ENCODE peak calls at places on chromosomes 5 and 9, in ten cellular contexts. One of them, this sample, is unnamed.

GRCh38 chr9:74303945-74304344 is 193.2 kb upstream of the RORB start:
- DNase-seq in OCI-LY7: no peak
- DNase-seq in brain microvascular endothelial cell: no peak
- DNase-seq in colonic mucosa: no peak
- DNase-seq in adrenal gland: no peak
- DNase-seq in heart right ventricle: no peak
- DNase-seq in transverse colon: no peak
- DNase-seq in dorsolateral prefrontal cortex: no peak
- DNase-seq in astrocyte of the cerebellum: no peak
- DNase-seq in cardiac fibroblast: no peak
- DNase-seq in this sample: no peak

GRCh38 chr9:101566904-101567724 is 27.7 kb downstream of the PPP3R2 start:
- DNase-seq in OCI-LY7: peak; percentile 33
- DNase-seq in transverse colon: no peak
- DNase-seq in adrenal gland: peak; percentile 25
- DNase-seq in dorsolateral prefrontal cortex: no peak
- DNase-seq in cardiac fibroblast: peak; percentile 64
- DNase-seq in astrocyte of the cerebellum: peak; percentile 19
- DNase-seq in heart right ventricle: no peak
- DNase-seq in colonic mucosa: peak; percentile 26
- DNase-seq in brain microvascular endothelial cell: peak; percentile 71
- DNase-seq in this sample: peak; percentile 62

GRCh38 chr5:157271740-157272271 is 5.9 kb downstream of the CYFIP2 start:
- DNase-seq in dorsolateral prefrontal cortex: no peak
- DNase-seq in transverse colon: peak; percentile 71
- DNase-seq in adrenal gland: no peak
- DNase-seq in astrocyte of the cerebellum: no peak
- DNase-seq in brain microvascular endothelial cell: no peak
- DNase-seq in OCI-LY7: peak; percentile 98
- DNase-seq in cardiac fibroblast: no peak
- DNase-seq in heart right ventricle: no peak
- DNase-seq in colonic mucosa: no peak
- DNase-seq in this sample: no peak

GRCh38 chr5:148897842-148898241 is 71.4 kb downstream of the ADRB2 start:
- DNase-seq in dorsolateral prefrontal cortex: no peak
- DNase-seq in cardiac fibroblast: no peak
- DNase-seq in adrenal gland: no peak
- DNase-seq in brain microvascular endothelial cell: no peak
- DNase-seq in OCI-LY7: no peak
- DNase-seq in colonic mucosa: peak; percentile 29
- DNase-seq in heart right ventricle: no peak
- DNase-seq in astrocyte of the cerebellum: no peak
- DNase-seq in transverse colon: peak; percentile 34
- DNase-seq in this sample: no peak

GRCh38 chr5:173279166-173279565 is 44.2 kb upstream of the NKX2-5 start:
- DNase-seq in heart right ventricle: no peak
- DNase-seq in dorsolateral prefrontal cortex: no peak
- DNase-seq in OCI-LY7: no peak
- DNase-seq in transverse colon: no peak
- DNase-seq in adrenal gland: no peak
- DNase-seq in colonic mucosa: no peak
- DNase-seq in brain microvascular endothelial cell: no peak
- DNase-seq in cardiac fibroblast: no peak
- DNase-seq in astrocyte of the cerebellum: no peak
- DNase-seq in this sample: no peak

GRCh38 chr9:79054500-79054899 is 517.3 kb upstream of the TLE4 start:
- DNase-seq in adrenal gland: no peak
- DNase-seq in transverse colon: no peak
- DNase-seq in heart right ventricle: no peak
- DNase-seq in brain microvascular endothelial cell: no peak
- DNase-seq in astrocyte of the cerebellum: no peak
- DNase-seq in cardiac fibroblast: peak; percentile 12
- DNase-seq in OCI-LY7: no peak
- DNase-seq in colonic mucosa: no peak
- DNase-seq in dorsolateral prefrontal cortex: no peak
- DNase-seq in this sample: no peak

GRCh38 chr5:107917983-107918382 is 247.2 kb upstream of the EFNA5 start:
- DNase-seq in OCI-LY7: no peak
- DNase-seq in heart right ventricle: no peak
- DNase-seq in astrocyte of the cerebellum: no peak
- DNase-seq in cardiac fibroblast: peak; percentile 18
- DNase-seq in colonic mucosa: no peak
- DNase-seq in adrenal gland: no peak
- DNase-seq in dorsolateral prefrontal cortex: no peak
- DNase-seq in transverse colon: no peak
- DNase-seq in brain microvascular endothelial cell: no peak
- DNase-seq in this sample: peak; percentile 8

GRCh38 chr9:101387871-101388506 is 3.2 kb upstream of the BAAT start:
- DNase-seq in brain microvascular endothelial cell: peak; percentile 49
- DNase-seq in heart right ventricle: no peak
- DNase-seq in cardiac fibroblast: peak; percentile 70
- DNase-seq in colonic mucosa: peak; percentile 26
- DNase-seq in astrocyte of the cerebellum: peak; percentile 43
- DNase-seq in adrenal gland: peak; percentile 23
- DNase-seq in transverse colon: no peak
- DNase-seq in dorsolateral prefrontal cortex: no peak
- DNase-seq in OCI-LY7: peak; percentile 54
- DNase-seq in this sample: peak; percentile 74

GRCh38 chr5:175309218-175309617 is 134.8 kb downstream of the DRD1 start:
- DNase-seq in brain microvascular endothelial cell: no peak
- DNase-seq in colonic mucosa: no peak
- DNase-seq in dorsolateral prefrontal cortex: no peak
- DNase-seq in cardiac fibroblast: no peak
- DNase-seq in transverse colon: no peak
- DNase-seq in adrenal gland: peak; percentile 7
- DNase-seq in astrocyte of the cerebellum: no peak
- DNase-seq in heart right ventricle: no peak
- DNase-seq in OCI-LY7: no peak
- DNase-seq in this sample: no peak

GRCh38 chr9:76216161-76216649 is 178.0 kb downstream of the RFK start:
- DNase-seq in brain microvascular endothelial cell: peak; percentile 85
- DNase-seq in colonic mucosa: no peak
- DNase-seq in astrocyte of the cerebellum: peak; percentile 82
- DNase-seq in heart right ventricle: no peak
- DNase-seq in adrenal gland: no peak
- DNase-seq in transverse colon: no peak
- DNase-seq in cardiac fibroblast: peak; percentile 96
- DNase-seq in OCI-LY7: no peak
- DNase-seq in dorsolateral prefrontal cortex: no peak
- DNase-seq in this sample: peak; percentile 96

GRCh38 chr5:168174376-168174775 is 117.1 kb upstream of the WWC1 start:
- DNase-seq in transverse colon: no peak
- DNase-seq in adrenal gland: no peak
- DNase-seq in cardiac fibroblast: no peak
- DNase-seq in heart right ventricle: no peak
- DNase-seq in colonic mucosa: no peak
- DNase-seq in brain microvascular endothelial cell: no peak
- DNase-seq in astrocyte of the cerebellum: no peak
- DNase-seq in dorsolateral prefrontal cortex: no peak
- DNase-seq in OCI-LY7: no peak
- DNase-seq in this sample: peak; percentile 3

GRCh38 chr9:21559402-21560280 is 77.5 kb upstream of the IFNE start:
- DNase-seq in heart right ventricle: peak; percentile 9
- DNase-seq in OCI-LY7: no peak
- DNase-seq in brain microvascular endothelial cell: no peak
- DNase-seq in adrenal gland: peak; percentile 11
- DNase-seq in colonic mucosa: peak; percentile 25
- DNase-seq in transverse colon: peak; percentile 23
- DNase-seq in dorsolateral prefrontal cortex: peak; percentile 56
- DNase-seq in astrocyte of the cerebellum: peak; percentile 43
- DNase-seq in cardiac fibroblast: peak; percentile 69
- DNase-seq in this sample: peak; percentile 66

GRCh38 chr9:407255-407654 is 192.6 kb downstream of the DOCK8 start:
- DNase-seq in heart right ventricle: no peak
- DNase-seq in dorsolateral prefrontal cortex: no peak
- DNase-seq in transverse colon: no peak
- DNase-seq in brain microvascular endothelial cell: no peak
- DNase-seq in OCI-LY7: no peak
- DNase-seq in cardiac fibroblast: no peak
- DNase-seq in colonic mucosa: no peak
- DNase-seq in adrenal gland: no peak
- DNase-seq in astrocyte of the cerebellum: no peak
- DNase-seq in this sample: no peak

DNA sequence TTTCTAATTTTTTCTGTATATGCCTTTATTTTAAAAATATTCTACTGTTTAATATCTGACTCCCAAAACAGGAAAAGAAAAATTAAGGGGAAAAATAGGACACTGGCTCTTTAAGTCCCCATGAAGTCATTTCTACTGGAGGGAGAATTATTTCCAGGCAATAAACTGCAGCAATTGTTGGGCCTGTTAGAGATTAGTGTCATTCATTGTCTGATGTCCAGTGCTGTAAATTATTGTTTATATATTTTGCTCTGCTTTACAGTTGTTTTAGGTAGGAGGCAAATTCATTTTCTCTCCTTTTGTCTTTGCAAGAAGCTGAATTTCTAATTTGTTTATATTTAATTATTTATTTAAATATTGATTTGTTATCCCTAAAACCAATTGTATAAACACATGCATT is 906.0 kb upstream of the CDH10 start:
- DNase-seq in brain microvascular endothelial cell: no peak
- DNase-seq in transverse colon: no peak
- DNase-seq in cardiac fibroblast: no peak
- DNase-seq in dorsolateral prefrontal cortex: no peak
- DNase-seq in colonic mucosa: no peak
- DNase-seq in OCI-LY7: no peak
- DNase-seq in heart right ventricle: no peak
- DNase-seq in astrocyte of the cerebellum: no peak
- DNase-seq in adrenal gland: no peak
- DNase-seq in this sample: no peak
- H3K4me3 ChIP-seq in brain microvascular endothelial cell: no peak overlapping the region
- H3K4me3 ChIP-seq in transverse colon: no peak overlapping the region
- H3K4me3 ChIP-seq in cardiac fibroblast: no peak overlapping the region
- H3K4me3 ChIP-seq in dorsolateral prefrontal cortex: no peak overlapping the region
- H3K4me3 ChIP-seq in colonic mucosa: no peak overlapping the region
- H3K4me3 ChIP-seq in OCI-LY7: no peak overlapping the region
- H3K4me3 ChIP-seq in heart right ventricle: no peak overlapping the region
- H3K4me3 ChIP-seq in astrocyte of the cerebellum: no peak overlapping the region
- H3K4me3 ChIP-seq in adrenal gland: no peak overlapping the region
- H3K4me3 ChIP-seq in this sample: no peak overlapping the region

DNA sequence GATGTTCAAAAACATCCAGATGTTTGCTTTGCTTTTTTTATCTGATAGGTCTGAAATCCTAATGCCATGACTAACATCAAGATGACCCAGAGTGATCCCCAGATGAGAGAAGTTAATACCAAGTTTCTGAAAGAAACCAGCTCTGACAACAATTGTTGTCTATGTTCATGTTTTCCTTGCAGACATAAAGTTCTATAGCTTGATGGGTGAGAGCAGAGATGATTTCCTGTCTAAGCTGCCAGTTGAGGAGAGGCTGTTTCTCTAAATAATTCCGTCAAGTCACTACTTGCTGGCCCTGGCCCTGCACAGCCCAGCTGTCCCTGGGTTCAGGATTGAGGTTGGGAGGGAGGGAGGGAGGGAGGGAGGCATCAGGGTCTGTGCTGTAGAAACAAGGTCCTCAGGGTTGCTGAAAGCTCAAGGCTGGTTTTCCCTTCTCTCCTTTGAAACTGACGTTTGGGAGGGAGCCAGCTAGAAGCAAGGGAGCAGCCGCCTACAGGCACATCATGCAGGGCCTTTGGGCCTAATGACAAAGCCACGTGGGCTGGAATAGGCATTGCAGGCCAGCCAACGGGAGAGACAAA is 3.9 kb downstream of the SPARC start:
- DNase-seq in cardiac fibroblast: peak; percentile 59
- DNase-seq in dorsolateral prefrontal cortex: no peak
- DNase-seq in astrocyte of the cerebellum: no peak
- DNase-seq in brain microvascular endothelial cell: no peak
- DNase-seq in OCI-LY7: no peak
- DNase-seq in heart right ventricle: peak; percentile 31
- DNase-seq in adrenal gland: peak; percentile 77
- DNase-seq in transverse colon: no peak
- DNase-seq in colonic mucosa: no peak
- DNase-seq in this sample: peak; percentile 70
- TF ChIP-seq CTCF in cardiac fibroblast: peak; percentile 6
- TF ChIP-seq CTCF in dorsolateral prefrontal cortex: no peak
- TF ChIP-seq CTCF in astrocyte of the cerebellum: no peak
- TF ChIP-seq CTCF in brain microvascular endothelial cell: peak; percentile 29
- TF ChIP-seq CTCF in OCI-LY7: no peak
- TF ChIP-seq CTCF in heart right ventricle: no peak
- TF ChIP-seq CTCF in adrenal gland: peak; percentile 9
- TF ChIP-seq CTCF in transverse colon: no peak
- TF ChIP-seq CTCF in colonic mucosa: no peak
- TF ChIP-seq CTCF in this sample: no peak

DNA sequence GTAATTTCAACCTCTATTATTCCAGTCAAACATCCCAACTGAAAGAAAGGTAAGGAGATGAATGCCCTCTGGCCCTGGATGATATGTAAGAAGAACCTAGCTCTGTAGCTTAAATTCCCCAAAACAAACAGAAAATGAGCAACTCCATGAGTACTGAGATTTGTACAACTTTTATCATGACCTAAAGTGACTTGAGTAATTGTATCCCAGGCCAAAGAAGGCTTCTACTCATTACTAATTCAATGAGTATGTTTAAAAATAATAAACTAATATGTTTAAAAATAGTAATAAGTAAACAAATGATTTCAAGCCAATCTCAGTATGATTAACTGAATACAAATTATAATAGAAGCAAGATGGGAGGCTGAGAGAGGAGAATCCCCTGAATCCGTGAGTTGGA is 414.0 kb upstream of the ACTBL2 start:
- DNase-seq in dorsolateral prefrontal cortex: no peak
- DNase-seq in OCI-LY7: no peak
- DNase-seq in cardiac fibroblast: peak; percentile 21
- DNase-seq in colonic mucosa: no peak
- DNase-seq in astrocyte of the cerebellum: no peak
- DNase-seq in heart right ventricle: no peak
- DNase-seq in transverse colon: no peak
- DNase-seq in adrenal gland: no peak
- DNase-seq in brain microvascular endothelial cell: no peak
- DNase-seq in this sample: peak; percentile 14
- H3K4me3 ChIP-seq in dorsolateral prefrontal cortex: no peak overlapping the region
- H3K4me3 ChIP-seq in OCI-LY7: no peak overlapping the region
- H3K4me3 ChIP-seq in cardiac fibroblast: no peak overlapping the region
- H3K4me3 ChIP-seq in colonic mucosa: no peak overlapping the region
- H3K4me3 ChIP-seq in astrocyte of the cerebellum: no peak overlapping the region
- H3K4me3 ChIP-seq in heart right ventricle: no peak overlapping the region
- H3K4me3 ChIP-seq in transverse colon: no peak overlapping the region
- H3K4me3 ChIP-seq in adrenal gland: no peak overlapping the region
- H3K4me3 ChIP-seq in brain microvascular endothelial cell: no peak overlapping the region
- H3K4me3 ChIP-seq in this sample: no peak overlapping the region

DNA sequence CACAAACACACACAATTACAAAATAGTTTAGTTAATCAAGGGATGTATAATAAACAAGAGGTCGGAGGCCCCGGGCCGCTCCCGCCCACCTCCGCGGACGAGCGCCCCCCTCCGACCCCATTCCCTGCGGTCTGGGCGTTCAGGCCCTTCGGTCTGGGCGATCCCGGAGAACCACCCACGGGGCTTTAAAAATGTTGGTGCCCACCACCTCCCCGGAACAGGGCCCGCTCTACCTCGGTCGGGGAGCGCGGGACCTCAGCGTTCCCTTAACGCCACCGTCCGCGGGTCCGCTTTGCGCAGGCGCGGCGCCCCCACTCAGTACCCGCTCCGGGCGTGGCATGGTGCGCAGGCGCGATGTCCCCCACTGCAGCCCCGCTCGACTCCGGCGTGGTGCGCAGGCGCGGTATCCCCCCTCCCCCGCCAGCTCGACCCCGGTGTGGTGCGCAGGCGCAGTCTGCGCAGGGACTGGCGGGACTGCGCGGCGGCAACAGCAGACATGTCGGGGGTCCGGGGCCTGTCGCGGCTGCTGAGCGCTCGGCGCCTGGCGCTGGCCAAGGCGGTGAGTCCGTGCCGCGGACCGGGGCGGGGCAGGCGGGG is at the start of the genes CCDC127 and SDHA:
- DNase-seq in heart right ventricle: peak; percentile 99
- DNase-seq in OCI-LY7: peak; percentile 96
- DNase-seq in transverse colon: peak; percentile 98
- DNase-seq in adrenal gland: peak; percentile 98
- DNase-seq in colonic mucosa: peak; percentile 93
- DNase-seq in astrocyte of the cerebellum: peak; percentile 77
- DNase-seq in dorsolateral prefrontal cortex: peak; percentile 94
- DNase-seq in cardiac fibroblast: peak; percentile 88
- DNase-seq in brain microvascular endothelial cell: peak; percentile 84
- DNase-seq in this sample: peak; percentile 83
- TF ChIP-seq CTCF in heart right ventricle: peak; percentile 37
- TF ChIP-seq CTCF in OCI-LY7: peak; percentile 77
- TF ChIP-seq CTCF in transverse colon: no peak
- TF ChIP-seq CTCF in adrenal gland: no peak
- TF ChIP-seq CTCF in colonic mucosa: no peak
- TF ChIP-seq CTCF in astrocyte of the cerebellum: peak; percentile 50
- TF ChIP-seq CTCF in dorsolateral prefrontal cortex: peak; percentile 70
- TF ChIP-seq CTCF in cardiac fibroblast: peak; percentile 41
- TF ChIP-seq CTCF in brain microvascular endothelial cell: peak; percentile 63
- TF ChIP-seq CTCF in this sample: peak; percentile 19